ENCODE peak calls at places on chromosomes 7 and 10, in four cellular contexts. T is IMR-90; G is CD8-positive, alpha-beta memory T cell; C is left lung. I is an unnamed sample. For H3K9me3, the result is how much of the 10 kb centered on the place peaks cover.

GRCh38 chr7:1691096-1691495 is 21.0 kb downstream of the ELFN1 start:
- DNase-seq in T (no peak), C (peak), G (no peak), I (no peak)

GRCh38 chr10:132575320-132576201 is 38.0 kb downstream of the INPP5A start:
- DNase-seq in T (peak), C (peak), G (no peak), I (peak)

GRCh38 chr7:129780257-129781127 is 169.0 kb downstream of the NRF1 start:
- DNase-seq in G (peak), T (no peak), C (peak), I (peak)

GRCh38 chr10:6464862-6465430 is 115.1 kb downstream of the PRKCQ start:
- DNase-seq in T (no peak), C (no peak), G (no peak), I (no peak)

GRCh38 chr10:96606216-96606615 is 19.4 kb upstream of the TM9SF3 start:
- DNase-seq in C (no peak), G (no peak), T (peak), I (no peak)

GRCh38 chr7:150339369-150339768 is 2.1 kb downstream of the RARRES2 start:
- DNase-seq in C (no peak), G (no peak), T (no peak), I (no peak)

GRCh38 chr10:70578371-70578947 is 24.1 kb downstream of the PRF1 start:
- DNase-seq in G (peak), T (peak), C (no peak), I (no peak)

GRCh38 chr7:110960811-110961210 is 130.1 kb upstream of the LRRN3 start:
- DNase-seq in T (peak), G (no peak), C (no peak), I (no peak)

GRCh38 chr10:76719021-76719420 is 918.6 kb downstream of the KCNMA1 start:
- DNase-seq in T (no peak), G (no peak), C (no peak), I (no peak)

GRCh38 chr10:82136103-82136502 is 261.1 kb downstream of the NRG3 start:
- DNase-seq in C (no peak), G (no peak), T (no peak), I (no peak)

GRCh38 chr7:31957090-31957720 is 113.0 kb downstream of the PDE1C start:
- DNase-seq in T (peak), C (no peak), G (no peak), I (no peak)

GRCh38 chr10:78728176-78728575 is 340.6 kb upstream of the ZMIZ1 start:
- DNase-seq in C (no peak), G (no peak), T (no peak), I (no peak)

GRCh38 chr7:105648561-105649401 is 67.5 kb upstream of the EFCAB10 start:
- DNase-seq in C (no peak), T (no peak), G (no peak), I (no peak)

GRCh38 chr7:34748244-34749039 is 90.4 kb downstream of the NPSR1 start:
- DNase-seq in C (peak), G (no peak), T (peak), I (peak)

GRCh38 chr10:93475871-93476270 is 6.3 kb downstream of the MYOF start:
- DNase-seq in T (peak), C (no peak), G (no peak), I (no peak)

GRCh38 chr7:41134242-41134872 is 568.5 kb downstream of the INHBA start:
- DNase-seq in C (no peak), T (peak), G (no peak), I (no peak)

GRCh38 chr10:118953598-118953997 is 75.9 kb upstream of the NANOS1 start:
- DNase-seq in G (no peak), C (no peak), T (no peak), I (no peak)

GRCh38 chr10:118042336-118042735 is 4.4 kb downstream of the RAB11FIP2 start:
- DNase-seq in G (no peak), T (no peak), C (no peak), I (no peak)

GRCh38 chr10:119479532-119479931 is 63.0 kb downstream of the RGS10 start:
- DNase-seq in T (no peak), C (no peak), G (no peak), I (no peak)

GRCh38 chr7:131285558-131285957 is 42.1 kb upstream of the MKLN1 start:
- DNase-seq in C (no peak), T (no peak), G (no peak), I (no peak)

GRCh38 chr10:101830322-101831168 is 12.3 kb upstream of the OGA start:
- DNase-seq in G (peak), T (peak), C (peak), I (peak)

GRCh38 chr10:101831169-101831811 is 12.3 kb downstream of the KCNIP2 start:
- DNase-seq in C (no peak), G (no peak), T (no peak), I (peak)

GRCh38 chr10:101827919-101828600 is 9.8 kb upstream of the OGA start:
- DNase-seq in T (no peak), G (no peak), C (no peak), I (no peak)

GRCh38 chr10:101828734-101829551 is 10.7 kb upstream of the OGA start:
- DNase-seq in T (no peak), C (no peak), G (no peak), I (no peak)

DNA sequence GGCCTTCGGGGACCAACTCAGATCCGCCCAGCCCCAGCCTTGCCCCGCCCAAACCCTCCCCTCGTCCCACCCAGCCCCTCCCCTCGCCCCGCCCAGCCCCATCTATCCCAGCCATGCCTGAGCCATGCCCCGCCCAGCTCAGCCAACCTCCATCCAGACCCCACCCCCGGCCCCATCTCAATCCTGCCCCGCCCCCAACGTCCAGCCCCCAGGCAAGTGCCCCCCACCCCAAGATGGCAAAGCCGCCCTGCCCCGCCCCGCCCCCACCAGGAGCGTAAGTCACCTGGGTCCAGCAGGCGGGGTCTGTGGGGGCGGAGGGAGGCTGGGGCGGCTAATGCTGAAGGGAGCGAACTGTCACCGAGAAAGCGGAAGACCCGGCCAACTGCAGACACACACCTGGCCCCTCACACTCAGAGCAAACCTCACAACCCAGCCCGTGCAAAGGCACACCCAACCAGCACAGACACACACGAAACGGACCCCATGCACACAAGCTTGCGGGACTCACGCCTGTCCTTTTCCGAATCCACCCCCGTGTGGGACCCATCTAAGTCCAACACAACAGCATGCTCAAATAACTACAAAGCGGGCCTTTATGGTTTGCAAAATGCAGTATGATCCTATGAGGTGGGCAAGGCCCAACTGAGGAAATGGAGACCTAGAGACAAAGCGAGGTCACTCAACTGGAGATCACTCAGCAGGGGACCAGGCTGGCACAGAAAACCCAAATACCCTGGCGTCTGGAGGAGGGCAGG is 11.5 kb upstream of the OGA start:
- DNase-seq in T (no peak), G (peak), C (peak), I (peak)
- H3K4me3 ChIP-seq in T (no peak), G (peak), C (peak), I (peak)

GRCh38 chr7:157674715-157675426 is 338.1 kb downstream of the DNAJB6 start:
- DNase-seq in G (no peak), C (peak), T (no peak), I (no peak)
- H3K9me3 ChIP-seq in G (under half), C (under half), T (under half), I (under half)

GRCh38 chr7:23246540-23246939 is at the start of gene GPNMB:
- DNase-seq in G (no peak), C (no peak), T (peak), I (no peak)
- H3K4me3 ChIP-seq in G (no peak), C (peak), T (no peak), I (peak)

GRCh38 chr7:64431838-64432237 is 118.1 kb downstream of the ZNF736 start:
- DNase-seq in G (no peak), T (no peak), C (no peak), I (no peak)

GRCh38 chr7:64433590-64433989 is 119.8 kb downstream of the ZNF736 start:
- DNase-seq in G (no peak), T (no peak), C (no peak), I (no peak)

DNA sequence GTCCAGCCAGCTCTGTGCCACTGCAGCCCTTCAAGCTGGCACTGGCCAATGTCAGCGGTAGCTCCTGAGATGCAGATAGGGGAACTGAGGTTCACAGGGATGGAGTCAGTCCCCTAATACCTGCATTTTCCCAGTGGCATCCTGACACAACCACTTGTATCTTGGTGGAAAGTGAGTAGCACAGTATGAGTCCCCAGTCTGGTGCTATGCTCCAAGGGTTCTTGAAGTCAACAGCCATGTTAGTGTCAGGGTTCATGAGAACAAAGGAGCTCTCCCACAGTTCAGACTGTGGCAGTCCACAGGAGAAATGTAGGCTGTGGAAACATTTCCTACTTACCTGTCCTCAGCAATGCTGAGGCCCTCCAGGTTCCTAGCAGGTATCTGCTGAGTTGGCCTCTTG is 115.5 kb downstream of the ZNF736 start:
- DNase-seq in T (no peak), C (no peak), G (no peak), I (no peak)
- H3K9me3 ChIP-seq in T (under half), C (under half), G (under half), I (under half)

GRCh38 chr10:60942134-60942533 is 1.9 kb downstream of the RHOBTB1 start:
- DNase-seq in G (no peak), T (no peak), C (no peak), I (no peak)
- H3K4me3 ChIP-seq in G (no peak), T (no peak), C (peak), I (no peak)

GRCh38 chr10:74514322-74514721 is 312.1 kb upstream of the KAT6B start:
- DNase-seq in C (no peak), G (no peak), T (no peak), I (no peak)

GRCh38 chr10:74511051-74511450 is 315.3 kb upstream of the KAT6B start:
- DNase-seq in T (no peak), C (no peak), G (no peak), I (no peak)

DNA sequence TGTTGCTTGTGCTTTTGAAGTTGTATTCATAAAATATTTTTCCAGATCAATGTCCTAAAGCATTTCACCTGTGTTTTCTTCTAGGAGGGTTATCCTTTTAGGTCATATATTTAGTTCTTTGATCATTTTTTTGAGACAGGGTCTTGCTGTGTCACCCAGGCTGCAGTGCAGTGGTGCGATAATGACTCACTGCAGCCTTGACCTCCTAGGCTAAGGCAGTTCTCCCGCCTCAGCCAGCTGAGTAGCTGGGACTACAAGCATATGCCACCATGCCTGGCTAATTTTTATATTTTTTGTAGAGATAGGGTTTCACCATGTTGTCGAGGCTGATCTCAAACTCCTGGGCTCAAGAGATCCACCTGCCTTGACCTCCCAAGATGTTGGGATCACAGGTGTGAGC is 315.8 kb upstream of the KAT6B start:
- DNase-seq in T (no peak), G (no peak), C (no peak), I (no peak)
- H3K9me3 ChIP-seq in T (under half), G (under half), C (under half), I (under half)

DNA sequence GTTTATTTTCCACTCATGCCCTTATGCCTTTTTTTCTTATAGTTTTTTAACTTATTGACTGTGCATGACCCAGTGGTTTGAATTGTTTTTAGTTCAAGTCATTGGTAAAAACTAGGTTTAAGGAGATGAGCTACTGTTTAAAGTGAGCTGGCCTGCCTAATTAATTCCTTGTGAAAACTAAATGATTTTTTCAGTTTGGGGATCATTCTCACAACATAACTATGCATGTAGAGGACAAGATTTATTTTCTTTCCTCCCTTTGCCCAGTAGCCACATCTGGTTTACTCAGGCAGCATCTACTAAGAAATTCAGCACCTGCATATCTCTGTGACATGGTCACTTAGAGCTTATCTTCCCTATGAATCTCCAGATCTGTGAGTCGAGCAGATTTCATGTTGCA is 1.7 kb downstream of the ADO start:
- DNase-seq in T (peak), C (no peak), G (no peak), I (no peak)
- H3K4me3 ChIP-seq in T (peak), C (peak), G (peak), I (no peak)

GRCh38 chr10:100774223-100774622 is 28.8 kb downstream of the PAX2 start:
- DNase-seq in C (peak), G (no peak), T (no peak), I (no peak)
- H3K9me3 ChIP-seq in C (under half), G (under half), T (under half), I (under half)

GRCh38 chr10:11824825-11825224 is 1.7 kb downstream of the PROSER2 start:
- DNase-seq in G (no peak), C (no peak), T (no peak), I (no peak)
- H3K4me3 ChIP-seq in G (no peak), C (no peak), T (no peak), I (peak)

DNA sequence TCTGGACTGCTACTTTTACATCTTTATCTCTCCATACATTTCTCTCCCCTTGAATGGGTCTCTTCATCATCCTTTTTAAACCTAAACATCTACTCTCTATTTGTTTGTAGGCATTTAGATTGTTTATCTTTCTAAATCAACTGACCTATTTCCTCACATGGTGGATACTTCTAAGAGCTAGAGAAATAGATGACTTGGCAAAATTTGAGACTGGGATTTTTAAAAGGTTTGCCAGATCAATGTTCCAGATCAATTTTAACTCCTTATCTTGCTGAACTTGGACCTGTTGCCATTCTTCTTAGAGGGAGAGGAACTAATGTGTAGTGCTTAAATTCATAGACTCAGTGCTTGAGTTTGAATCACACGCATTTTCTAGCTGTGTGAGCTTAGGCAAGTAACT is 144.2 kb upstream of the STEAP4 start:
- DNase-seq in G (no peak), T (no peak), C (no peak), I (no peak)
- H3K9me3 ChIP-seq in G (under half), T (under half), C (under half), I (under half)